ENCODE peak calls at places on chromosomes 4 and X, in four cellular contexts. X is glutamatergic neuron, F is suprapubic skin, H is AG09319. Q is an unnamed sample.

GRCh38 chrX:110420771-110421498 is 62.3 kb downstream of the RTL9 start:
- DNase-seq in X (no peak), F (no peak), H (no peak), Q (no peak)

GRCh38 chr4:1578968-1579833 is 104.9 kb downstream of the FAM53A start:
- DNase-seq in X (peak), F (peak), H (peak), Q (peak)

GRCh38 chr4:137994858-137995257 is 247.3 kb downstream of the SLC7A11 start:
- DNase-seq in X (no peak), F (no peak), H (no peak), Q (no peak)

GRCh38 chr4:26368685-26369084 is 47.9 kb downstream of the RBPJ start:
- DNase-seq in X (no peak), F (no peak), H (no peak), Q (no peak)

GRCh38 chrX:130676861-130677260 is 226.1 kb downstream of the ENOX2 start:
- DNase-seq in X (no peak), F (no peak), H (no peak), Q (no peak)

GRCh38 chr4:73740353-73740778 is at the start of gene CXCL8:
- DNase-seq in X (no peak), F (no peak), H (no peak), Q (no peak)

GRCh38 chr4:150342945-150343344 is 239.0 kb upstream of the MAB21L2 start:
- DNase-seq in X (no peak), F (no peak), H (no peak), Q (no peak)

GRCh38 chr4:10346023-10346422 is 111.2 kb downstream of the ZNF518B start:
- DNase-seq in X (no peak), F (no peak), H (no peak), Q (no peak)

GRCh38 chrX:16101581-16101980 is 21.8 kb upstream of the GRPR start:
- DNase-seq in X (no peak), F (no peak), H (no peak), Q (no peak)

GRCh38 chr4:19227701-19228100 is 1024.0 kb upstream of the SLIT2 start:
- DNase-seq in X (no peak), F (no peak), H (no peak), Q (no peak)

GRCh38 chrX:84469226-84469625 is 33.0 kb downstream of the HDX start:
- DNase-seq in X (no peak), F (no peak), H (no peak), Q (no peak)

GRCh38 chr4:125750827-125751466 is 436.2 kb downstream of the FAT4 start:
- DNase-seq in X (no peak), F (no peak), H (peak), Q (no peak)

GRCh38 chr4:15682340-15682725 is 706 bp downstream of the FAM200B start:
- DNase-seq in X (no peak), F (no peak), H (no peak), Q (no peak)

GRCh38 chr4:15682790-15683495 is 1.3 kb downstream of the FAM200B start:
- DNase-seq in X (no peak), F (no peak), H (no peak), Q (no peak)

GRCh38 chr4:15684498-15684897 is 2.9 kb downstream of the FAM200B start:
- DNase-seq in X (no peak), F (no peak), H (no peak), Q (no peak)

GRCh38 chr4:15681067-15681371 is 608 bp upstream of the FAM200B start:
- DNase-seq in X (no peak), F (no peak), H (no peak), Q (no peak)

DNA sequence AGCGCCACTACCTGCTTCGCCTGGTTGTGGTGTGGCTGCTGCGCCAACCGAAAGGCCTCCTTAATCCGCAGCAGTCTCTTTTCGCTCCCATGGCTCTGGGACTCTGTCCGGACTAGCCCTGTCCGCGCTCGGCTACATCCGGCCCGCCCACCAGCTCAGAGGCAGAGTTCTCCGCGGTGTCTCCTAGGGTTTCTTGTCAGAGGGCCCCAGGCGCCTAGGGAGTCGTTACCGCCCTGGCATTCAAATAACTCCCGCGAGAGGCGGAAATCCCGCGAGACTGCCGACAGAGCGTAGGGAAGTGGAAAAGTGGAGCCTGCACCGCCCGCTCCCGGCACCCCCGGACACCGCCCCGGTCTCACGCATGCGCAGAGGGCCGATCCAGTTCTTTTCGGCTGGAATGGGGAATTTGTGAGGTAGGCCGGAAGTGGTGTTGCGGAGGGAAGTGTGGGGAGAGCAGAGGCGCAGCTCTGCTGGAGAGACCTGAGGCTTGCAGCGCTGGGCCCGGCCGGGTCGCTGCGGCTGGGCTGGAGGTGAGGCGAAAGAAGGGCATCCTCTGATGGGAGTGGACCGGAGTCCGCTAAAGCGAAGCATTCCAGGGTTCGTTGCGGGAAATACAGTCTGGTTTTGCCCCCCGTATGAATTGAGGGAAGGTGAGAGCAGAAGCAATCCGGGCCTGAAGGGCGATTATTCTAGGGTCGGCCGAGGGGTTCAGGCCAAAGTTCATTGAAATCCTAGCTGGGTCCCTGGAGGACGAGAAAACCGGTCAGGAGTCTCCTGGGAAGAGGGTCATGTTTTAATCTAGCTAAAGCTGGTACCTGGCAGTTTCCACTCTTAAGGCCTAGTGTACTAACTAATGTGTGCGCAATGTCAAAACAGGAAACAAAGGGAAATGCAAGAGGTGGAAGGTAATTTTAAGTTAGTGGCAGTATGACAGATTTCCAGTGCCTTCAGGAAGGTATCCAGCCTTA is at the start of gene FAM200B:
- DNase-seq in X (peak), F (peak), H (peak), Q (peak)
- TF ChIP-seq CTCF in X (no peak), F (no peak), H (no peak), Q (peak)

GRCh38 chr4:172232966-172233365 is 419.8 kb downstream of the GALNTL6 start:
- DNase-seq in X (peak), F (no peak), H (no peak), Q (no peak)
- TF ChIP-seq CTCF in X (no peak), F (no peak), H (no peak), Q (peak)

GRCh38 chr4:34362654-34363053 is 1881.7 kb downstream of the ARAP2 start:
- DNase-seq in X (no peak), F (no peak), H (no peak), Q (no peak)

GRCh38 chr4:34365891-34366290 is 1878.4 kb downstream of the ARAP2 start:
- DNase-seq in X (no peak), F (no peak), H (no peak), Q (no peak)

DNA sequence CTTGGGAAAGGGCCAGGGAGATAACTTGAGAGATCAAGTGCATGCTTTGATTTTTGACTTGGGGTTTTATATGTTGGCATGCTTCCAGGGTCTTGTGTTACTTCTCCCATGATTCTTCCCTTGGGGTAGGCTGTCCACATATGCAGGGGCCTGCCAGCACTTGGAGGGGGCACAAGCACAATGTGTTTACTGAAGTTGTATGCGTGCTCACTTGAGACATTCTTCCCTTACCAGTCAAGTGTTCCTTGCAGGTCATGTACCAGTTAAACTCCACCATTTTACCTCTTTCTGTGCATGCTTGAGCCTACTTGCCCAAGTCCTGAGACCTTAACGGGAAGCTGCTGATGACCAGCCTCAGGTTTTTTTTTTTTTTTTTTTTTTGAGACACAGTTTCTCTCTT is 1880.5 kb downstream of the ARAP2 start:
- DNase-seq in X (no peak), F (no peak), H (no peak), Q (no peak)
- TF ChIP-seq CTCF in X (no peak), F (no peak), H (no peak), Q (no peak)

DNA sequence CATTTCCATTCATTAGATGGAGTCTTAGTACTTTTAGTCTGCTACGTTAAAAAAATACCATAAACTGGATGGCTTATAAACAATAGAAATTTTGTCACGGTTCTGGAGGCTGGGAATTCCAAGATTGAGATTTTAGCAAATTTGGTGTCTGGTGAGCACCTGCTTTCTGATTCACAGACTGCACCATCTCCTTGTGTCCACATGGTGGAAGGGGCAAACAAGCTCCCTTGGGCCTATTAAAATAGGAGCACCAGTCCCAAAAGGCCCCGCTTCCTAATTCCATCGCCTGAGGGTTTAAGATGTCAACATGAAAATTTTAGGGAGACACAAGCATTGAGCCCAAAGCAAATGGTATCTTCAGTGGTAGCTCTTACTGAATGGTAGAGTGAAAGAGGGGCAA is 120.5 kb upstream of the MAP9 start:
- DNase-seq in X (no peak), F (no peak), H (no peak), Q (no peak)
- TF ChIP-seq CTCF in X (peak), F (no peak), H (no peak), Q (no peak)

Q was measured in chondrocyte.